ENCODE peak calls at places on chromosomes 13 and 19, in five cellular contexts. B is choroid plexus epithelial cell, P is cardiac muscle cell, R is AG10803, A is adrenal gland. N is an unnamed sample.

GRCh38 chr13:82815791-82816190 is 1066.5 kb downstream of the SLITRK1 start:
- DNase-seq in R (no peak), A (no peak), P (no peak), B (no peak), N (no peak)

GRCh38 chr13:39048806-39049205 is 10.6 kb downstream of the NHLRC3 start:
- DNase-seq in P (no peak), B (no peak), A (no peak), R (no peak), N (no peak)

GRCh38 chr13:51734786-51735185 is 69.2 kb downstream of the DHRS12 start:
- DNase-seq in B (no peak), A (no peak), P (no peak), R (peak), N (no peak)

GRCh38 chr19:48842744-48843162 is 6.5 kb upstream of the HSD17B14 start:
- DNase-seq in P (peak), A (peak), B (peak), R (peak), N (peak)

GRCh38 chr13:45269204-45269603 is 68.4 kb upstream of the KCTD4 start:
- DNase-seq in P (peak), R (peak), A (no peak), B (peak), N (peak)

GRCh38 chr19:10118960-10119359 is 739 bp downstream of the EIF3G start:
- DNase-seq in A (peak), R (peak), P (no peak), B (no peak), N (peak)

GRCh38 chr13:112814905-112815585 is 125.2 kb downstream of the ATP11A start:
- DNase-seq in B (no peak), A (peak), R (peak), P (peak), N (no peak)

GRCh38 chr19:53365899-53366493 is 491 bp downstream of the ZNF525 start:
- DNase-seq in R (peak), A (peak), B (no peak), P (no peak), N (no peak)

GRCh38 chr19:7421941-7422744 is 66.7 kb downstream of the PEX11G start:
- DNase-seq in P (no peak), R (no peak), A (no peak), B (no peak), N (no peak)

GRCh38 chr19:8512115-8512967 is 1.6 kb downstream of the ZNF414 start:
- DNase-seq in R (no peak), B (peak), P (peak), A (no peak), N (peak)

GRCh38 chr19:53944416-53944815 is 18.3 kb upstream of the CACNG8 start:
- DNase-seq in P (no peak), B (no peak), A (no peak), R (no peak), N (no peak)

GRCh38 chr19:7983286-7983950 is 22.0 kb downstream of the ELAVL1 start:
- DNase-seq in R (no peak), A (no peak), B (no peak), P (no peak), N (no peak)

GRCh38 chr13:27978301-27978968 is 9.3 kb upstream of the CDX2 start:
- DNase-seq in B (no peak), P (no peak), A (no peak), R (no peak), N (no peak)

GRCh38 chr19:40756502-40757110 is 5.6 kb downstream of the SNRPA start:
- DNase-seq in R (no peak), B (no peak), P (no peak), A (no peak), N (no peak)

GRCh38 chr19:31502536-31503170 is 153.4 kb upstream of the TSHZ3 start:
- DNase-seq in R (no peak), A (no peak), P (no peak), B (no peak), N (no peak)

GRCh38 chr13:20326276-20326675 is 94.2 kb upstream of the GJB6 start:
- DNase-seq in P (no peak), B (no peak), R (no peak), A (no peak), N (no peak)

GRCh38 chr13:60139272-60139671 is 24.5 kb downstream of the DIAPH3 start:
- DNase-seq in B (peak), A (no peak), P (no peak), R (peak), N (no peak)

GRCh38 chr13:109447667-109448066 is 338.7 kb downstream of the IRS2 start:
- DNase-seq in B (no peak), P (no peak), R (no peak), A (no peak), N (no peak)

GRCh38 chr19:29001006-29001921 is 211.7 kb downstream of the UQCRFS1 start:
- DNase-seq in A (no peak), R (peak), P (peak), B (no peak), N (no peak)

GRCh38 chr19:5691205-5691929 is 1.3 kb downstream of the RPL36 start:
- DNase-seq in P (peak), R (peak), B (peak), A (peak), N (peak)

GRCh38 chr13:97976551-97977375 is 23.3 kb downstream of the IPO5 start:
- DNase-seq in R (no peak), A (peak), P (no peak), B (no peak), N (no peak)

GRCh38 chr19:35045667-35046300 is 4.3 kb downstream of the HPN start:
- DNase-seq in R (peak), P (peak), A (peak), B (peak), N (no peak)

GRCh38 chr19:35755550-35756371 is 1.1 kb downstream of the HSPB6 start:
- DNase-seq in P (peak), R (peak), A (peak), B (peak), N (peak)

GRCh38 chr19:15331419-15332310 is 674 bp downstream of the BRD4 start:
- DNase-seq in R (peak), P (peak), B (peak), A (peak), N (peak)

GRCh38 chr13:27997904-27998522 is 9.5 kb upstream of the URAD start:
- DNase-seq in P (peak), A (peak), B (peak), R (peak), N (peak)

GRCh38 chr19:492091-492531 is 4.2 kb upstream of the MADCAM1 start:
- DNase-seq in A (no peak), R (no peak), B (no peak), P (no peak), N (no peak)

GRCh38 chr19:46896076-46896794 is 35.4 kb downstream of the ARHGAP35 start:
- DNase-seq in B (peak), P (no peak), A (no peak), R (no peak), N (no peak)

GRCh38 chr19:41866284-41866683 is 6.2 kb downstream of the RPS19 start:
- DNase-seq in B (no peak), A (no peak), R (no peak), P (no peak), N (no peak)

GRCh38 chr19:35013820-35014754 is 14.0 kb downstream of the GRAMD1A start:
- DNase-seq in P (peak), B (peak), A (no peak), R (no peak), N (no peak)

GRCh38 chr19:18419195-18419698 is at the start of gene SSBP4:
- DNase-seq in R (peak), P (peak), A (peak), B (peak), N (peak)

GRCh38 chr19:17648097-17648660 is 40.0 kb downstream of the UNC13A start:
- DNase-seq in P (no peak), A (no peak), R (no peak), B (no peak), N (no peak)

GRCh38 chr13:32829676-32830091 is 186.5 kb upstream of the KL start:
- DNase-seq in A (no peak), R (peak), P (peak), B (peak), N (peak)

GRCh38 chr13:65932587-65933239 is 1297.4 kb downstream of the PCDH9 start:
- DNase-seq in R (no peak), A (no peak), B (no peak), P (no peak), N (peak)

GRCh38 chr13:64457976-64458375 is 2772.2 kb downstream of the PCDH9 start:
- DNase-seq in P (peak), A (no peak), B (peak), R (peak), N (no peak)

GRCh38 chr19:4295972-4296771 is 6.0 kb downstream of the TMIGD2 start:
- DNase-seq in A (no peak), P (peak), B (no peak), R (peak), N (no peak)

GRCh38 chr19:4297901-4298771 is 4.1 kb downstream of the TMIGD2 start:
- DNase-seq in B (no peak), A (no peak), P (no peak), R (no peak), N (no peak)

GRCh38 chr19:4292515-4292914 is 9.7 kb downstream of the TMIGD2 start:
- DNase-seq in B (no peak), R (no peak), A (no peak), P (no peak), N (no peak)

GRCh38 chr19:4291200-4291732 is 10.9 kb downstream of the TMIGD2 start:
- DNase-seq in A (no peak), B (no peak), P (no peak), R (no peak), N (no peak)

GRCh38 chr19:4294389-4294788 is 7.8 kb downstream of the TMIGD2 start:
- DNase-seq in P (no peak), B (no peak), R (no peak), A (no peak), N (no peak)
- TF ChIP-seq CTCF in P (no peak), B (no peak), R (no peak), A (no peak), N (no peak)

GRCh38 chr13:40438999-40439797 is 227.2 kb downstream of the FOXO1 start:
- DNase-seq in P (peak), R (peak), B (peak), A (peak), N (peak)
- H3K4me3 ChIP-seq in P (no peak), R (peak), B (no peak), A (no peak), N (no peak)

GRCh38 chr19:13128583-13128982 is 10.5 kb downstream of the NACC1 start:
- DNase-seq in R (no peak), B (no peak), P (no peak), A (peak), N (no peak)
- TF ChIP-seq CTCF in R (no peak), B (no peak), P (no peak), A (no peak), N (no peak)

DNA sequence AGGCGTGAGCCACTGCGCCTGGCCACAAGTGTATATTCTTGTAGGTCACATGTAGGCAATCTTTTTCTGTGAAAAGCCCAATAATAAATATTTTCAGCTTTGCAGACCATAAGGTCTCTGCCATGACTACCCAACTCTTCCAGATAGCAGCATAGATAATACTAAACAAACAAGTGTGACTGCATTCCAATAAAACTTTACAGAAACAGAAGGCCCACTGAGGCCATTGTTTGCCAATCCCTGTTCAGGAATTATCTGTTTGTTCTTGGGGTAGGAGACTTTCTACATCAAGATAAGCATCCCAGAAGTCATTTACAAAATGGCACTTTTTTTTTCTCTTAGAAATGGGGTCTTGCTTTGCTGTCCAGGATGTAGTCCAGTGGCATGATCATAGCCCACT is 2.8 kb upstream of the ZNF329 start:
- DNase-seq in B (no peak), A (no peak), P (no peak), R (no peak), N (no peak)
- H3K4me3 ChIP-seq in B (no peak), A (no peak), P (no peak), R (no peak), N (no peak)

DNA sequence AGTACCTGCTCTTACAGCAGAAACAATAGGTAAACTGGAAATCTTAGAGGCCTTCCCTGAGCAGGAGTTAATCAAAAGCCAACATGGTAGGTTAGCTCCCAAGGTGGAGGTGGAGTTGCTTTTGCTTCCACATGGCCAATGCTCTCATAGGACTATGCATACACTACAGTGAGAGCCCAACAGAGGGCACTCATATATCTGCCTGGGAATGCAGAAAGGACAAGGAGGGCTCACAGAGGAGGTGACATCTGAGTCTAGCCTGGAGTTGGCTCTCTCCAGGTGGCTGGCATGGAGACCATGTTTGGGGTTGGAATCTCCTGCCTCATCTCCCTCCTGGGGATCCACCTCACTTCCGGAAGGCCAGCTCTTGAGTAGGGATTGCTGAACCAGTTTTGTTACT is 34.6 kb downstream of the ATP8A2 start:
- DNase-seq in B (peak), P (no peak), A (no peak), R (no peak), N (no peak)
- TF ChIP-seq CTCF in B (peak), P (no peak), A (no peak), R (peak), N (no peak)

GRCh38 chr13:107764012-107764411 is 451.3 kb downstream of the LIG4 start:
- DNase-seq in B (no peak), P (no peak), A (no peak), R (no peak), N (no peak)
- H3K4me3 ChIP-seq in B (no peak), P (no peak), A (no peak), R (no peak), N (no peak)